ENCODE peak calls at places on chromosomes 7 and 10, in ten cellular contexts. Y, F, X, O, A, V, E, P, J and R are unnamed samples.

GRCh38 chr7:15686209-15686956 is at the start of gene MEOX2:
- DNase-seq in Y (peak), F (peak), X (peak), O (peak), A (peak), V (no peak), E (peak), P (no peak), J (peak), R (peak)

GRCh38 chr7:157004839-157005455 is 5.5 kb downstream of the MNX1 start:
- DNase-seq in Y (no peak), F (no peak), X (no peak), O (no peak), A (no peak), V (no peak), E (peak), P (no peak), J (no peak), R (no peak)

GRCh38 chr10:28432210-28432676 is 100.7 kb upstream of the WAC start:
- DNase-seq in Y (peak), F (peak), X (peak), O (peak), A (peak), V (peak), E (peak), P (peak), J (peak), R (peak)

GRCh38 chr10:93816123-93816747 is 58.5 kb downstream of the LGI1 start:
- DNase-seq in Y (peak), F (peak), X (peak), O (peak), A (peak), V (peak), E (peak), P (peak), J (peak), R (peak)

GRCh38 chr7:70322786-70323185 is 724.5 kb downstream of the AUTS2 start:
- DNase-seq in Y (no peak), F (no peak), X (no peak), O (no peak), A (no peak), V (no peak), E (no peak), P (no peak), J (no peak), R (no peak)

GRCh38 chr7:142807855-142808460 is 37.2 kb downstream of the PRSS2 start:
- DNase-seq in Y (no peak), F (peak), X (no peak), O (no peak), A (no peak), V (no peak), E (no peak), P (no peak), J (no peak), R (no peak)

GRCh38 chr7:123770378-123770777 is 21.6 kb upstream of the WASL start:
- DNase-seq in Y (no peak), F (peak), X (no peak), O (no peak), A (no peak), V (no peak), E (no peak), P (peak), J (no peak), R (no peak)

GRCh38 chr10:113103131-113103830 is 153.2 kb downstream of the TCF7L2 start:
- DNase-seq in Y (no peak), F (peak), X (no peak), O (no peak), A (no peak), V (no peak), E (no peak), P (no peak), J (no peak), R (no peak)

GRCh38 chr7:1086588-1087461 is 1.1 kb upstream of the GPER1 start:
- DNase-seq in Y (peak), F (peak), X (peak), O (peak), A (peak), V (no peak), E (peak), P (peak), J (peak), R (no peak)

GRCh38 chr7:51198654-51199053 is 118.0 kb downstream of the COBL start:
- DNase-seq in Y (no peak), F (no peak), X (no peak), O (no peak), A (no peak), V (no peak), E (no peak), P (no peak), J (no peak), R (peak)

GRCh38 chr7:151139791-151140190 is 27.7 kb downstream of the GBX1 start:
- DNase-seq in Y (no peak), F (no peak), X (no peak), O (no peak), A (no peak), V (no peak), E (no peak), P (no peak), J (no peak), R (no peak)

GRCh38 chr7:35351466-35351865 is 97.6 kb upstream of the TBX20 start:
- DNase-seq in Y (no peak), F (no peak), X (no peak), O (no peak), A (no peak), V (no peak), E (no peak), P (no peak), J (no peak), R (no peak)

GRCh38 chr7:145005601-145006000 is 169.7 kb upstream of the TPK1 start:
- DNase-seq in Y (no peak), F (no peak), X (no peak), O (no peak), A (no peak), V (no peak), E (no peak), P (no peak), J (no peak), R (no peak)

GRCh38 chr10:62451606-62451965 is 77.4 kb downstream of the ZNF365 start:
- DNase-seq in Y (no peak), F (no peak), X (no peak), O (no peak), A (no peak), V (no peak), E (no peak), P (peak), J (no peak), R (no peak)

GRCh38 chr10:63645195-63645594 is 124.0 kb downstream of the REEP3 start:
- DNase-seq in Y (no peak), F (no peak), X (no peak), O (no peak), A (no peak), V (no peak), E (no peak), P (no peak), J (no peak), R (no peak)

GRCh38 chr7:92884218-92884617 is 47.8 kb upstream of the CDK6 start:
- DNase-seq in Y (no peak), F (peak), X (no peak), O (no peak), A (no peak), V (no peak), E (no peak), P (no peak), J (no peak), R (no peak)

GRCh38 chr7:66283003-66283920 is 78.1 kb downstream of the TPST1 start:
- DNase-seq in Y (no peak), F (peak), X (no peak), O (no peak), A (no peak), V (no peak), E (no peak), P (peak), J (no peak), R (no peak)

GRCh38 chr7:104207731-104208420 is at the start of gene ORC5:
- DNase-seq in Y (peak), F (peak), X (peak), O (peak), A (peak), V (peak), E (peak), P (peak), J (peak), R (peak)

GRCh38 chr7:130904031-130904757 is 170.2 kb upstream of the KLF14 start:
- DNase-seq in Y (no peak), F (peak), X (peak), O (no peak), A (peak), V (no peak), E (no peak), P (no peak), J (no peak), R (no peak)

GRCh38 chr7:2819954-2820397 is 24.1 kb downstream of the GNA12 start:
- DNase-seq in Y (no peak), F (peak), X (no peak), O (no peak), A (no peak), V (no peak), E (no peak), P (no peak), J (no peak), R (no peak)

GRCh38 chr7:117008849-117009531 is 55.7 kb downstream of the ST7 start:
- DNase-seq in Y (no peak), F (peak), X (no peak), O (no peak), A (no peak), V (no peak), E (no peak), P (peak), J (no peak), R (no peak)

GRCh38 chr7:17680943-17681351 is 259.3 kb downstream of the SNX13 start:
- DNase-seq in Y (no peak), F (peak), X (no peak), O (no peak), A (peak), V (no peak), E (no peak), P (peak), J (no peak), R (peak)

GRCh38 chr7:157362729-157363128 is 25.9 kb downstream of the DNAJB6 start:
- DNase-seq in Y (no peak), F (no peak), X (no peak), O (no peak), A (no peak), V (no peak), E (no peak), P (no peak), J (no peak), R (no peak)

GRCh38 chr10:122567056-122567660 is 6.6 kb downstream of the DMBT1 start:
- DNase-seq in Y (peak), F (peak), X (no peak), O (no peak), A (peak), V (no peak), E (peak), P (peak), J (peak), R (peak)

GRCh38 chr7:122989577-122989976 is 5.9 kb downstream of the TAS2R16 start:
- DNase-seq in Y (no peak), F (no peak), X (no peak), O (no peak), A (no peak), V (no peak), E (no peak), P (no peak), J (no peak), R (no peak)

GRCh38 chr10:80964955-80965614 is 427.4 kb downstream of the SH2D4B start:
- DNase-seq in Y (no peak), F (no peak), X (no peak), O (no peak), A (no peak), V (no peak), E (no peak), P (no peak), J (no peak), R (no peak)

GRCh38 chr10:88232029-88232895 is 350.9 kb downstream of the RNLS start:
- DNase-seq in Y (no peak), F (no peak), X (no peak), O (peak), A (no peak), V (no peak), E (no peak), P (no peak), J (peak), R (no peak)

GRCh38 chr10:128633864-128634541 is 507.8 kb upstream of the MKI67 start:
- DNase-seq in Y (no peak), F (no peak), X (peak), O (no peak), A (no peak), V (no peak), E (no peak), P (no peak), J (peak), R (no peak)

GRCh38 chr10:132515811-132516726 is 21.5 kb upstream of the INPP5A start:
- DNase-seq in Y (no peak), F (no peak), X (no peak), O (no peak), A (no peak), V (no peak), E (no peak), P (no peak), J (no peak), R (no peak)

GRCh38 chr10:34104829-34105572 is 710.1 kb downstream of the PARD3 start:
- DNase-seq in Y (no peak), F (no peak), X (no peak), O (no peak), A (peak), V (no peak), E (no peak), P (no peak), J (no peak), R (no peak)

GRCh38 chr7:144812379-144813283 is 23.2 kb downstream of the TPK1 start:
- DNase-seq in Y (no peak), F (no peak), X (no peak), O (no peak), A (peak), V (no peak), E (no peak), P (no peak), J (no peak), R (no peak)

GRCh38 chr10:59027975-59028640 is 148.3 kb upstream of the PHYHIPL start:
- DNase-seq in Y (no peak), F (no peak), X (no peak), O (no peak), A (no peak), V (no peak), E (no peak), P (no peak), J (no peak), R (no peak)

GRCh38 chr10:112124859-112125258 is 58.7 kb downstream of the GPAM start:
- DNase-seq in Y (no peak), F (no peak), X (peak), O (no peak), A (peak), V (no peak), E (no peak), P (no peak), J (no peak), R (no peak)

GRCh38 chr7:156540619-156541165 is 99.9 kb upstream of the RNF32 start:
- DNase-seq in Y (no peak), F (no peak), X (no peak), O (no peak), A (no peak), V (no peak), E (no peak), P (no peak), J (no peak), R (no peak)

GRCh38 chr10:87723500-87723899 is 63.8 kb downstream of the PAPSS2 start:
- DNase-seq in Y (no peak), F (peak), X (no peak), O (no peak), A (no peak), V (no peak), E (no peak), P (peak), J (no peak), R (no peak)

GRCh38 chr10:89426230-89426868 is 12.0 kb downstream of the IFIT5 start:
- DNase-seq in Y (no peak), F (peak), X (peak), O (no peak), A (peak), V (peak), E (peak), P (peak), J (no peak), R (peak)

GRCh38 chr10:12670004-12670403 is 320.7 kb downstream of the CAMK1D start:
- DNase-seq in Y (no peak), F (no peak), X (no peak), O (no peak), A (no peak), V (no peak), E (no peak), P (no peak), J (no peak), R (no peak)

GRCh38 chr10:59036311-59037017 is 140.0 kb upstream of the PHYHIPL start:
- DNase-seq in Y (no peak), F (no peak), X (peak), O (no peak), A (peak), V (no peak), E (no peak), P (no peak), J (no peak), R (no peak)